ENCODE peak calls at places on chromosome 17, in six cellular contexts. J is A549, P is GM12892, F is body of pancreas, M is uterus, X is upper lobe of left lung. R is an unnamed sample.
A peak's percentile ranks its signal among the peaks of the same experiment; 100 is the strongest.

GRCh38 chr17:55825213-55825612 is 74.4 kb downstream of the PCTP start:
- DNase-seq in J (peak; percentile 10), P (no peak), F (no peak), M (no peak), X (no peak), R (no peak)

GRCh38 chr17:44005865-44006580 is 1.6 kb downstream of the NAGS start:
- DNase-seq in J (peak; percentile 32), P (peak; percentile 40), F (peak; percentile 51), M (no peak), X (peak; percentile 70), R (peak; percentile 76)

GRCh38 chr17:68210570-68210969 is 37.3 kb upstream of the AMZ2 start:
- DNase-seq in J (no peak), P (no peak), F (no peak), M (no peak), X (no peak), R (no peak)

GRCh38 chr17:50353600-50354195 is 7.8 kb downstream of the XYLT2 start:
- DNase-seq in J (no peak), P (no peak), F (no peak), M (no peak), X (no peak), R (peak; percentile 45)

GRCh38 chr17:6178959-6179358 is 108.8 kb downstream of the WSCD1 start:
- DNase-seq in J (no peak), P (no peak), F (no peak), M (no peak), X (no peak), R (no peak)

GRCh38 chr17:1087381-1088241 is 90.7 kb downstream of the TIMM22 start:
- DNase-seq in J (peak; percentile 84), P (no peak), F (peak; percentile 97), M (peak; percentile 77), X (peak; percentile 89), R (peak; percentile 82)

GRCh38 chr17:64230551-64231408 is 32.3 kb downstream of the TEX2 start:
- DNase-seq in J (peak; percentile 14), P (no peak), F (no peak), M (peak; percentile 32), X (peak; percentile 35), R (no peak)

GRCh38 chr17:56319531-56319930 is 166.3 kb downstream of the ANKFN1 start:
- DNase-seq in J (peak; percentile 64), P (no peak), F (no peak), M (no peak), X (no peak), R (no peak)

GRCh38 chr17:63478814-63479494 is 2.1 kb downstream of the ACE start:
- DNase-seq in J (peak; percentile 92), P (peak; percentile 91), F (peak; percentile 88), M (peak; percentile 77), X (peak; percentile 81), R (peak; percentile 86)

DNA sequence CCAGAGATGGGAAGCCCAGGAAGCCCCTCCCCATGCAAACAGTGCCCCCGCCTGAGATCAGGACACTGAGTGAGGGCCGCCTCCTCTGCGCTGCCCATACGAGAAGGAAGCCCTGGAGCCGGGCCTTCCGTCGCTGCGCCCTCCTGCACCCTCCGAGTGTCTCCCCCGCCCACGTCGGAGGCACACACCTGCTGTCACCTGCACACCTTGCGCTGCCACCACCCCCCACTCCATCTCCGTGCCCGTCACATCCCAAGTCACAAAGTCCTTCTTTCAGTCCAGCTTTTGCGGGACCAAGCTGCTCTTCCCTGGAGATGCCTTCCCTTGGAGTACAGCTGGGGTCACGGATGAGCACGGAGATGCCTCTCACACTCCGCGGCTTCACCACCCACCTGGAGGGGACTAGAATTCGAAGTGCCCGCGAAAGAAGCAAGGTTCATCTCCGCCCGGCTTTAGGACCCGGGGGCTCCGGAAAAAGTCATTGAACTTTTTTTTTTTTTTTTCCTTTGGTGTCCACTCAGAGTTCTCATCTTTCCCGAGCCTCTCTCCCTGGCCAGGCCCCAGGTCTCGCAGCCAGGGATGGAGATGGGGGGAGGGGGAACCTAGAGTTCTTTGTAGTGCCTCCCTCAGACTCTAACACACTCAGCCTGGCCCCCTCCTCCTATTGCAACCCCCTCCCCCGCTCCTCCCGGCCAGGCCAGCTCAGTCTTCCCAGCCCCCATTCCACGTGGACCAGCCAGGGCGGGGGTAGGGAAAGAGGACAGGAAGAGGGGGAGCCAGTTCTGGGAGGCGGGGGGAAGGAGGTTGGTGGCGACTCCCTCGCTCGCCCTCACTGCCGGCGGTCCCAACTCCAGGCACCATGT is at the start of gene FKBP10:
- DNase-seq in J (peak; percentile 88), P (no peak), F (peak; percentile 66), M (peak; percentile 79), X (peak; percentile 25), R (no peak)
- TF ChIP-seq POLR2A in J (peak; percentile 89), P (no peak), F (no peak), M (peak; percentile 13), X (no peak), R (no peak)

DNA sequence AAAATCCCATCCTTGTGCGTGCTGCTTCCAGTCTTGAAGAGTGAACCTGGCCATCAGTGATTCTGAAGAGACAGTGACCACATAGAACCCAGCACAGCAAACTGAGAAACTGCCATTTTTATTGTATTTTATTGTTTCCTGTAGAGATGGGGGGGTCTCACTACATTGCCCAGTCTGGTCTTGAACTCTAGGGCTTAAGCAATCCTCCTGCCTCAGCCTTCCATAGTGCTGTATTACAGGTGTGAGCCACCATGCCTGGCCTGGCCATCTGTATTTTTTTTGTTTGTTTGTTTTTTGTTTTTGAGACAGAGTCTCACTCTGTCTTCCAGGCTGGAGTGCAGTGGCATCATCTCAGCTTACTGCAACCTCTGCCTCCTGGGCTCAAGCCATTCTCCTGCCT is 13.9 kb downstream of the CENPV start:
- DNase-seq in J (no peak), P (no peak), F (no peak), M (no peak), X (no peak), R (no peak)
- TF ChIP-seq POLR2A in J (no peak), P (no peak), F (no peak), M (no peak), X (no peak), R (no peak)

DNA sequence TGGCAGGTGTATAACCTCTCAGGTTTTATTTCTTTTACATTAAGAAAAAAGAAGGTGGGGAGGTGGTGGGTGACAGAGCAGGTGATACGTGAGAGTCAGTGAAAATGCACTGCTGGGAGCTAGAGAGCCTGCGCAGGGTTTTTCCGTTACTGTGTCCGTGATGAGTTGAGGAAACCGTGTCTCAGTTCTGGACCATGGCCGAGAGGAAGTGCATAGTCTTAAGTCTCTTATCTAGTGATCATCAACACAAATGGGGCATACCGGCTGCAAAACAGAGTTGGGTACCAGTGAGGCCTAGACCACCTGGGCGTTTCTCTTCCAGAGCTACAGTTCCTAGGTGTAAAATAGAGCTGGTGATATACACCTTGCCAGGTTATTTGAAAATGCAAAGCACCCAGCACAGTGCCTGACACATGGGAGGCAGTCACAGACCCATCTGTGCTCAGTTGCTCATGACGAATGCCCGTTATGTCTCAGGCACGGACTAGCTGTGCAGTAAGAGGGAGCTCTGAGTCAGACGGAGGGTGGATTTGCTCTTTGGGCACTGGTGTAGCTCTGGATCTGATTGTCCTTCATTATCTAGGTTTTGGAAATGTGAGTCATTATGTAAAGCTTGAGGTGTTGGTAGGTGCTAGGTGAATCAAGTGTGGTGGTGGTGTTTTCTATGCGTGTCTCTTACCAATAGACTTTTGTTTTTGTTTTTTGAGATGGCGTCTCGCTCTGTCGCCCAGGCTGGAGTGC is 60.9 kb downstream of the RPTOR start:
- DNase-seq in J (peak; percentile 23), P (peak; percentile 70), F (peak; percentile 38), M (no peak), X (no peak), R (no peak)
- TF ChIP-seq POLR2A in J (no peak), P (peak; percentile 49), F (no peak), M (no peak), X (no peak), R (no peak)

DNA sequence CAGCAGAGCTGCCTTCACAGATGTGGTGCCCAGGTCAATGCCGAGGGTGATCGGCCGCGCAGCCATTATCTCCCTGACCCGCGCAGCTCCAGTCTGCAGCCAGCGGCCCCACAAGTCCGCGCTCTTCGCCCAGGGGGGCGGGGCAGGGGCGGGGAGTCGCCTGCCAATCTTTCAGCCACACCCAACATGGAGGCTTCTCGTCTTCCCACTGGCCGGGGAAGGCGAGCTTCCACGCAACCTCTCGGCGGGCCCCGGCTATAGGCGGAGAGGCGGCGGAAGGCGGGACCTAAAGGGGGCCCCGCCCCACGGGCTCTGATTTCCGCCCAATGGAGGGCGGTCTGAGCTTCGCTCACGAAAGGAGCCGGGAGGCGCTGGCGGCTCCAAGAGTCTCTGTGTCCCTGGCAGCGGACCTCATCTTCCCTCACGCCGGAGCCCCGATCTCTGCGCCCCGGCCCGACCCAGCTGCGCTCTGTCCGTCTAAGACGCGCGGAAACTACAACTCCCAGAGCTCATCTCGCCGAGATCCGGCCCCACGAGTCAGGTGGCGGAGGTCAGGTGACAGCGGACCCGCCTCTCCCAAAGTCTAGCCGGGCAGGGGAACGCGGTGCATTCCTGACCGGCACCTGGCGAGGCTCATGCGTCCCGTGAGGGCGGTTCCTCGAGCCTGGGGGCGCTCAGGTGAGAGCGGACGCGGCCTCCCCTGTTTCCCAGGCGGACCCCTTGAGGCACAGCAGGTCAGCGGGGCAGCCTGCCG is at the start of the genes CTNS and SHPK:
- DNase-seq in J (peak; percentile 97), P (peak; percentile 99), F (peak; percentile 98), M (peak; percentile 96), X (peak; percentile 98), R (peak; percentile 99)
- TF ChIP-seq POLR2A in J (peak; percentile 93), P (peak; percentile 83), F (peak; percentile 79), M (peak; percentile 38), X (peak; percentile 66), R (peak; percentile 80)

DNA sequence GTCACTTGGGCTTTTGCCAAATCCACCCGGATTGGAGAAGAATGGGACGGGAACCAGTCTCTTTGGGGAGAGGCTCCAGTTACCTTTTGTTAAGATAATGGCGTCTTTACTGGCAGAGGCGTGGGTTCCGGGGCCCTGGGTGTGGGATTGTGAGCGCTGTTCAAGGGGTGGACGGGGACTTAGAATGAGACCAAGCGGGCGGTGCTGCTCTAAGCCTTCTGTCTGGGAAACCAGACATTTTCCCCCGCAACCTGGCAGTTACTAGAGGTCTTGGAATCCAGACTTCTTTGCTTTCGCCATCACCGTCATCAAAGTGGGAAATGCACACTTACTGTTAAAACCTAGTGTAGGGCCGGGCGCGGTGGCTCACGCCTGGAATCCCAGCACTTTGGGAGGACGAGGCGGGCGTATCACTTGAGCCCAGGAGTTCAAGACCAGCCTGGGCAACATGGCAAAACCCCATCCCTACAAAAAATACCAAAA is 706 bp downstream of the TEN1 start:
- DNase-seq in J (no peak), P (no peak), F (no peak), M (no peak), X (peak; percentile 41), R (no peak)
- TF ChIP-seq POLR2A in J (no peak), P (no peak), F (peak; percentile 60), M (no peak), X (no peak), R (no peak)

DNA sequence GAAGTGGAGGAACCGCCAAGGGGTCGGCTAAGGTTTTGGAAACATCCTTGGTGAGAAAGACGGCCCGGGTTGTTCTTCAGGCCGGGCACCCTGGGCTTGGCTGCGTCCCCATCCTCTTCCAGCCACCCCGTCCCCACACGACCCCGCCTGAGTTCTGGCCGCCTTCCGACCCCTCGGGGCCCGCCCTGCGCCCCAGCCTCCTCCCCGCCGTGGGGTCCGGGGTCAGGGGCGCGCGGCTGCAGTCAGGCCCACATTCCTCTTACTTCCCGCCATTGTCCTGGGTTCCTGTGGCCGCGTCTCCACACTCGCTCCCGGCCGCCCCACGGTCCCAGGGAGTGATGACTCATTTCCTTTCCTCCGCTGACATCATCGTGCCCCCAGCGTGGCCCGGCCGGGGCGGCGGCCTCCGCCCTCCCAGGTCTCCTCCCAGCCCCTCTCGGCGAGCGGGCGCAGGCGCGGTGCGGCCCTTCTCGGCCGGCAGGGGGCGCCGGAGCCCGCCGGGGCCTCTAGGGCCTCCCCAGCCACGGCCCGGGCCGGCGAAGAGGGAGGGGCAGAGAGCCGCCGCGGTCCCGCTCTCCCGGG is 59.6 kb downstream of the WSB1 start:
- DNase-seq in J (peak; percentile 96), P (peak; percentile 96), F (peak; percentile 96), M (peak; percentile 94), X (peak; percentile 94), R (peak; percentile 95)
- TF ChIP-seq POLR2A in J (peak; percentile 81), P (peak; percentile 69), F (peak; percentile 98), M (peak; percentile 99), X (peak; percentile 53), R (peak; percentile 96)

R was measured in right lobe of liver.